ENCODE peak calls at places on chromosome 15, in seven cellular contexts. H, X, Y, P, F, L and W are unnamed samples.

GRCh38 chr15:70778258-70779076 is 15.1 kb upstream of the UACA start:
- DNase-seq in H (no peak), X (no peak), Y (no peak), P (no peak), F (no peak), L (no peak), W (no peak)

GRCh38 chr15:56886450-56886856 is 32.0 kb upstream of the TCF12 start:
- DNase-seq in H (no peak), X (no peak), Y (no peak), P (no peak), F (peak), L (no peak), W (no peak)

GRCh38 chr15:64246364-64247189 is 83.8 kb upstream of the PPIB start:
- DNase-seq in H (peak), X (no peak), Y (no peak), P (no peak), F (no peak), L (peak), W (no peak)

GRCh38 chr15:34644061-34644460 is 60.6 kb upstream of the GOLGA8B start:
- DNase-seq in H (no peak), X (no peak), Y (no peak), P (no peak), F (no peak), L (peak), W (no peak)

GRCh38 chr15:43246261-43246764 is 20.4 kb downstream of the TGM5 start:
- DNase-seq in H (no peak), X (no peak), Y (no peak), P (no peak), F (no peak), L (no peak), W (no peak)

GRCh38 chr15:65211157-65211982 is at the start of gene CILP:
- DNase-seq in H (no peak), X (peak), Y (no peak), P (no peak), F (no peak), L (peak), W (no peak)

GRCh38 chr15:56473017-56473416 is 8.1 kb upstream of the MNS1 start:
- DNase-seq in H (no peak), X (no peak), Y (no peak), P (no peak), F (no peak), L (no peak), W (no peak)

GRCh38 chr15:40511472-40512133 is 40.8 kb downstream of the CHST14 start:
- DNase-seq in H (peak), X (peak), Y (peak), P (peak), F (no peak), L (no peak), W (no peak)

GRCh38 chr15:90701880-90702630 is 15.1 kb upstream of the BLM start:
- DNase-seq in H (no peak), X (peak), Y (no peak), P (no peak), F (no peak), L (no peak), W (no peak)
- TF ChIP-seq CTCF in H (no peak), X (no peak), Y (no peak), P (no peak), F (no peak), L (no peak), W (no peak)

DNA sequence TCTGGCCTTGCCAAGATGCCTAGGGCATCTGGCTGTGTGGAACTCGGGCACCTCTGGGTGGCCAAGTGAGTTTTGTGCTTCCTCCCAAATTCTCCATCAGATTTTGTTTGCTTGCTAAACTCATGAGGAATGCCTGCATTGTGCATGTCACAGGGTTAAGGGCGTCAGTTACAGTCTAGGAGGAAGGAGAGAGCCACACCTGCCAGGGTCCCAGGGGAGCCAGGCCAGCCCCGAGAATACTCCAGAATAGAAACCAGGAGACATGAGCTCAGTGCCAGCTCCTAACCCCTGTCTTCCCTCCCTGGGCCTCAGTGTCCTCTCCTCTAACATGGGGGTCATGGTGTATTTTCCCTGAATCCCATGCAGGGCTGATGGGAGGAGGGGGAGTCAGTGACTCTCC is 22.0 kb upstream of the SKOR1 start:
- DNase-seq in H (no peak), X (no peak), Y (no peak), P (no peak), F (peak), L (no peak), W (no peak)
- TF ChIP-seq CTCF in H (no peak), X (no peak), Y (no peak), P (no peak), F (no peak), L (no peak), W (no peak)

GRCh38 chr15:45799508-45799907 is 164.7 kb downstream of the SQOR start:
- DNase-seq in H (no peak), X (no peak), Y (no peak), P (no peak), F (peak), L (no peak), W (no peak)

GRCh38 chr15:45796433-45796832 is 161.6 kb downstream of the SQOR start:
- DNase-seq in H (no peak), X (no peak), Y (no peak), P (no peak), F (no peak), L (no peak), W (no peak)

GRCh38 chr15:45804028-45804427 is 169.2 kb downstream of the SQOR start:
- DNase-seq in H (no peak), X (no peak), Y (no peak), P (no peak), F (no peak), L (no peak), W (no peak)

GRCh38 chr15:45801543-45801942 is 166.7 kb downstream of the SQOR start:
- DNase-seq in H (no peak), X (no peak), Y (no peak), P (no peak), F (no peak), L (no peak), W (no peak)

GRCh38 chr15:45802140-45802539 is 167.3 kb downstream of the SQOR start:
- DNase-seq in H (no peak), X (no peak), Y (peak), P (no peak), F (no peak), L (no peak), W (no peak)
- TF ChIP-seq CTCF in H (no peak), X (no peak), Y (no peak), P (no peak), F (no peak), L (no peak), W (no peak)

GRCh38 chr15:100651253-100651652 is 48.9 kb downstream of the ASB7 start:
- DNase-seq in H (no peak), X (no peak), Y (no peak), P (no peak), F (no peak), L (no peak), W (no peak)
- TF ChIP-seq CTCF in H (no peak), X (no peak), Y (no peak), P (no peak), F (no peak), L (peak), W (no peak)

GRCh38 chr15:49439678-49440375 is 16.8 kb downstream of the FGF7 start:
- DNase-seq in H (no peak), X (no peak), Y (no peak), P (no peak), F (no peak), L (peak), W (no peak)

GRCh38 chr15:49436786-49437185 is 13.7 kb downstream of the FGF7 start:
- DNase-seq in H (no peak), X (no peak), Y (no peak), P (no peak), F (no peak), L (no peak), W (no peak)

GRCh38 chr15:49438970-49439631 is 16.1 kb downstream of the FGF7 start:
- DNase-seq in H (no peak), X (peak), Y (no peak), P (no peak), F (peak), L (no peak), W (no peak)

GRCh38 chr15:49441816-49442215 is 18.8 kb downstream of the FGF7 start:
- DNase-seq in H (no peak), X (no peak), Y (no peak), P (no peak), F (no peak), L (no peak), W (no peak)
- TF ChIP-seq CTCF in H (no peak), X (no peak), Y (no peak), P (no peak), F (no peak), L (no peak), W (no peak)